ENCODE peak calls at places on chromosomes 3 and 15, in ten cellular contexts. One of them, this sample, is unnamed.

GRCh38 chr15:26773485-26773877 is 615 bp upstream of the GABRB3 start:
- DNase-seq in neural progenitor cell: peak
- DNase-seq in IMR-90: no peak
- DNase-seq in body of pancreas: no peak
- DNase-seq in adrenal gland: no peak
- DNase-seq in fibroblast of the aortic adventitia: no peak
- DNase-seq in fibroblast of pulmonary artery: no peak
- DNase-seq in kidney: no peak
- DNase-seq in fibroblast of lung: no peak
- DNase-seq in GM06990: no peak
- DNase-seq in this sample: no peak

GRCh38 chr3:160577551-160578195 is 12.3 kb upstream of the KPNA4 start:
- DNase-seq in neural progenitor cell: peak
- DNase-seq in fibroblast of the aortic adventitia: peak
- DNase-seq in adrenal gland: no peak
- DNase-seq in body of pancreas: peak
- DNase-seq in kidney: no peak
- DNase-seq in GM06990: no peak
- DNase-seq in IMR-90: peak
- DNase-seq in fibroblast of lung: peak
- DNase-seq in fibroblast of pulmonary artery: peak
- DNase-seq in this sample: peak

GRCh38 chr3:71430941-71431552 is 152.5 kb downstream of the FOXP1 start:
- DNase-seq in GM06990: no peak
- DNase-seq in IMR-90: no peak
- DNase-seq in fibroblast of lung: peak
- DNase-seq in kidney: no peak
- DNase-seq in fibroblast of pulmonary artery: no peak
- DNase-seq in adrenal gland: no peak
- DNase-seq in body of pancreas: no peak
- DNase-seq in fibroblast of the aortic adventitia: no peak
- DNase-seq in neural progenitor cell: no peak
- DNase-seq in this sample: no peak

GRCh38 chr3:42753757-42754156 is 19.3 kb downstream of the CCDC13 start:
- DNase-seq in adrenal gland: no peak
- DNase-seq in neural progenitor cell: no peak
- DNase-seq in GM06990: no peak
- DNase-seq in fibroblast of the aortic adventitia: no peak
- DNase-seq in kidney: no peak
- DNase-seq in fibroblast of pulmonary artery: no peak
- DNase-seq in body of pancreas: no peak
- DNase-seq in IMR-90: no peak
- DNase-seq in fibroblast of lung: no peak
- DNase-seq in this sample: no peak

GRCh38 chr3:15284121-15284889 is 48.1 kb downstream of the SH3BP5 start:
- DNase-seq in neural progenitor cell: no peak
- DNase-seq in adrenal gland: peak
- DNase-seq in fibroblast of pulmonary artery: peak
- DNase-seq in kidney: no peak
- DNase-seq in fibroblast of the aortic adventitia: peak
- DNase-seq in IMR-90: no peak
- DNase-seq in GM06990: no peak
- DNase-seq in body of pancreas: no peak
- DNase-seq in fibroblast of lung: no peak
- DNase-seq in this sample: no peak

GRCh38 chr3:45343947-45344346 is 44.4 kb upstream of the LARS2 start:
- DNase-seq in adrenal gland: no peak
- DNase-seq in fibroblast of pulmonary artery: no peak
- DNase-seq in neural progenitor cell: peak
- DNase-seq in body of pancreas: no peak
- DNase-seq in kidney: no peak
- DNase-seq in IMR-90: peak
- DNase-seq in fibroblast of the aortic adventitia: peak
- DNase-seq in GM06990: no peak
- DNase-seq in fibroblast of lung: no peak
- DNase-seq in this sample: no peak

GRCh38 chr3:48465237-48465530 is 18.6 kb downstream of the ATRIP start:
- DNase-seq in kidney: no peak
- DNase-seq in IMR-90: no peak
- DNase-seq in fibroblast of lung: no peak
- DNase-seq in adrenal gland: no peak
- DNase-seq in fibroblast of pulmonary artery: no peak
- DNase-seq in GM06990: no peak
- DNase-seq in body of pancreas: no peak
- DNase-seq in fibroblast of the aortic adventitia: no peak
- DNase-seq in neural progenitor cell: no peak
- DNase-seq in this sample: no peak

GRCh38 chr3:144777941-144778340 is 806.3 kb downstream of the DIPK2A start:
- DNase-seq in GM06990: no peak
- DNase-seq in IMR-90: no peak
- DNase-seq in body of pancreas: no peak
- DNase-seq in neural progenitor cell: no peak
- DNase-seq in fibroblast of pulmonary artery: no peak
- DNase-seq in kidney: no peak
- DNase-seq in fibroblast of lung: no peak
- DNase-seq in fibroblast of the aortic adventitia: no peak
- DNase-seq in adrenal gland: no peak
- DNase-seq in this sample: no peak

GRCh38 chr15:34365836-34366235 is 1.2 kb downstream of the LPCAT4 start:
- DNase-seq in body of pancreas: no peak
- DNase-seq in fibroblast of pulmonary artery: no peak
- DNase-seq in kidney: no peak
- DNase-seq in adrenal gland: no peak
- DNase-seq in IMR-90: no peak
- DNase-seq in neural progenitor cell: no peak
- DNase-seq in fibroblast of lung: no peak
- DNase-seq in fibroblast of the aortic adventitia: peak
- DNase-seq in GM06990: no peak
- DNase-seq in this sample: no peak

GRCh38 chr15:92645051-92645631 is 10.4 kb downstream of the FAM174B start:
- DNase-seq in GM06990: no peak
- DNase-seq in fibroblast of pulmonary artery: no peak
- DNase-seq in neural progenitor cell: no peak
- DNase-seq in adrenal gland: no peak
- DNase-seq in kidney: no peak
- DNase-seq in fibroblast of lung: peak
- DNase-seq in body of pancreas: no peak
- DNase-seq in fibroblast of the aortic adventitia: peak
- DNase-seq in IMR-90: no peak
- DNase-seq in this sample: no peak

GRCh38 chr3:40190056-40190455 is 119.5 kb upstream of the EIF1B start:
- DNase-seq in fibroblast of lung: no peak
- DNase-seq in GM06990: no peak
- DNase-seq in IMR-90: no peak
- DNase-seq in adrenal gland: no peak
- DNase-seq in neural progenitor cell: no peak
- DNase-seq in fibroblast of pulmonary artery: no peak
- DNase-seq in fibroblast of the aortic adventitia: no peak
- DNase-seq in body of pancreas: no peak
- DNase-seq in kidney: no peak
- DNase-seq in this sample: no peak

GRCh38 chr3:59772416-59773408 is 722.9 kb upstream of the CFAP20DC start:
- DNase-seq in IMR-90: no peak
- DNase-seq in fibroblast of pulmonary artery: no peak
- DNase-seq in neural progenitor cell: no peak
- DNase-seq in adrenal gland: no peak
- DNase-seq in fibroblast of lung: no peak
- DNase-seq in fibroblast of the aortic adventitia: no peak
- DNase-seq in body of pancreas: no peak
- DNase-seq in GM06990: peak
- DNase-seq in kidney: no peak
- DNase-seq in this sample: no peak

DNA sequence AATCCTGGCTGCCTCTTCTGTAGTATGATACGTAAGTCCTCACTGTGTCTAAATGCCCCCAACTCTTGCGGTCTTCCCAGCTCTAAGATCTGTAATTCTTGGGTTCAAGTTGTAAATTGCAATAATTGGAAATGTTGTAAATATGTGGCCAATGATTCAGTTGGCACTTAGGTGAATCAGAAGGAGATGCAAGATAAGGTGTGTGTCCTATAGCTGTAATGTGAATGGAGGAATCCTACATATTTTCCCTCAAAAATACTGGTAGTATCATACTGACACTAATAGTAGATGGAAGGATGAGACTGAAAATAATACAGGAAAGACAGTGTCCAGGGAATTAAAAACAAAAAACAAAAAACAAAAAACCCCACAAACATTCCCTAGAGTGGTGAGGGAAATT is 3.5 kb upstream of the ST3GAL6 start:
- DNase-seq in neural progenitor cell: no peak
- DNase-seq in fibroblast of the aortic adventitia: no peak
- DNase-seq in body of pancreas: no peak
- DNase-seq in kidney: no peak
- DNase-seq in GM06990: no peak
- DNase-seq in fibroblast of pulmonary artery: no peak
- DNase-seq in adrenal gland: no peak
- DNase-seq in fibroblast of lung: no peak
- DNase-seq in IMR-90: no peak
- DNase-seq in this sample: no peak
- H3K4me3 ChIP-seq in neural progenitor cell: no peak
- H3K4me3 ChIP-seq in fibroblast of the aortic adventitia: no peak
- H3K4me3 ChIP-seq in body of pancreas: no peak
- H3K4me3 ChIP-seq in kidney: no peak
- H3K4me3 ChIP-seq in GM06990: no peak
- H3K4me3 ChIP-seq in fibroblast of pulmonary artery: no peak
- H3K4me3 ChIP-seq in adrenal gland: no peak
- H3K4me3 ChIP-seq in fibroblast of lung: no peak
- H3K4me3 ChIP-seq in IMR-90: no peak
- H3K4me3 ChIP-seq in this sample: no peak

GRCh38 chr15:73540161-73540560 is 93.0 kb downstream of the NPTN start:
- DNase-seq in neural progenitor cell: no peak
- DNase-seq in body of pancreas: no peak
- DNase-seq in GM06990: no peak
- DNase-seq in fibroblast of the aortic adventitia: no peak
- DNase-seq in IMR-90: no peak
- DNase-seq in fibroblast of lung: no peak
- DNase-seq in adrenal gland: no peak
- DNase-seq in fibroblast of pulmonary artery: peak
- DNase-seq in kidney: no peak
- DNase-seq in this sample: no peak
- H3K4me3 ChIP-seq in neural progenitor cell: no peak
- H3K4me3 ChIP-seq in body of pancreas: no peak
- H3K4me3 ChIP-seq in GM06990: no peak
- H3K4me3 ChIP-seq in fibroblast of the aortic adventitia: no peak
- H3K4me3 ChIP-seq in IMR-90: no peak
- H3K4me3 ChIP-seq in fibroblast of lung: no peak
- H3K4me3 ChIP-seq in adrenal gland: no peak
- H3K4me3 ChIP-seq in fibroblast of pulmonary artery: no peak
- H3K4me3 ChIP-seq in kidney: no peak
- H3K4me3 ChIP-seq in this sample: no peak

GRCh38 chr15:74208496-74208895 is 5.9 kb upstream of the STRA6 start:
- DNase-seq in adrenal gland: no peak
- DNase-seq in GM06990: no peak
- DNase-seq in IMR-90: no peak
- DNase-seq in fibroblast of the aortic adventitia: no peak
- DNase-seq in fibroblast of pulmonary artery: no peak
- DNase-seq in fibroblast of lung: no peak
- DNase-seq in kidney: no peak
- DNase-seq in body of pancreas: no peak
- DNase-seq in neural progenitor cell: no peak
- DNase-seq in this sample: no peak
- H3K4me3 ChIP-seq in adrenal gland: no peak
- H3K4me3 ChIP-seq in GM06990: no peak
- H3K4me3 ChIP-seq in IMR-90: no peak
- H3K4me3 ChIP-seq in fibroblast of the aortic adventitia: no peak
- H3K4me3 ChIP-seq in fibroblast of pulmonary artery: no peak
- H3K4me3 ChIP-seq in fibroblast of lung: no peak
- H3K4me3 ChIP-seq in kidney: no peak
- H3K4me3 ChIP-seq in body of pancreas: no peak
- H3K4me3 ChIP-seq in neural progenitor cell: no peak
- H3K4me3 ChIP-seq in this sample: no peak

DNA sequence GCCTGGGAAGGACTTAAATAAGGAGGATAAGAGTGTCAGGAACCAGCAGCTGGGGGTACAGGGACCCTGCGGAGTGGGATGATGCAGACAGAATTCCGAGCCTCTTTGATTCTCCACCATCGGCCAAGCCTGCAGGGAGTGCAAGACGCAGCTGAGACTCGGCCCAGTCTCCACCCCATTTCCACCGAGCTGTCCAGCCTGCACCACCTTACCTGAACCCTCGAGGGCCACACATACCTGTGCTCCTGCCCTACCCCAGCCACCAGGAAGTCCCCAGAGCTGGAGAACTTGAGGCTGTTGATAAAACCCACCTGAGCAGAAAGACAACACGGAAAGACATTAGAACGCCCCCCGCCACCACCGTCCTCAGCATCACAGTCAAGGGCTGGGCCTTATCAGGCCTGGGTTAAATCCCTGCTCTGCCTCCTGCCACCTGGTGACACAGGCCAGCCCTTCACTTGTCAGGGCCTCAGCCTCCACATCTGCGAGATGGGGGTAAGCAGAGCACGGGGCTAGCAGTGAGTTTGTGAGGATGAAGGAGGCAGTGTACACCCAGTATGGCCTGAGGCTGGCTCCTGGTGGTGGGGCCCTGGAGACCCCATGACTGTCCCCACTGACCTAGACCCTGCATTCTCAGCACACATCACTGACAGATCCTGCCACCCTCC is 8.1 kb downstream of the RRP9 start:
- DNase-seq in GM06990: no peak
- DNase-seq in body of pancreas: no peak
- DNase-seq in fibroblast of lung: no peak
- DNase-seq in adrenal gland: no peak
- DNase-seq in IMR-90: no peak
- DNase-seq in fibroblast of the aortic adventitia: no peak
- DNase-seq in fibroblast of pulmonary artery: no peak
- DNase-seq in kidney: no peak
- DNase-seq in neural progenitor cell: no peak
- DNase-seq in this sample: no peak
- H3K4me3 ChIP-seq in GM06990: no peak
- H3K4me3 ChIP-seq in body of pancreas: no peak
- H3K4me3 ChIP-seq in fibroblast of lung: no peak
- H3K4me3 ChIP-seq in adrenal gland: no peak
- H3K4me3 ChIP-seq in IMR-90: no peak
- H3K4me3 ChIP-seq in fibroblast of the aortic adventitia: no peak
- H3K4me3 ChIP-seq in fibroblast of pulmonary artery: no peak
- H3K4me3 ChIP-seq in kidney: no peak
- H3K4me3 ChIP-seq in neural progenitor cell: no peak
- H3K4me3 ChIP-seq in this sample: no peak

This sample was measured in skeletal muscle cell.